ENCODE peak calls at places on chromosomes 16 and 17, in five cellular contexts. F is hypothalamus; S is activated CD8-positive, alpha-beta T cell treated with anti-CD3 and anti-CD28 coated beads for 36 hours; C is stimulated activated CD8-positive, alpha-beta memory T cell treated with anti-CD3 and anti-CD28 coated beads, Interleukin-4, amount 100 ng/mL, for 24 hours; B is body of pancreas. P is an unnamed sample.

GRCh38 chr17:47693667-47694017 is 319 bp upstream of the TBKBP1 start:
- DNase-seq in F (no peak), S (peak; percentile 43), C (no peak), B (no peak), P (no peak)

GRCh38 chr16:9311303-9311954 is 220.0 kb downstream of the HAPSTR1 start:
- DNase-seq in F (peak; percentile 29), S (no peak), C (no peak), B (peak; percentile 30), P (peak; percentile 43)

GRCh38 chr17:31459716-31460115 is 68.2 kb downstream of the RAB11FIP4 start:
- DNase-seq in F (no peak), S (no peak), C (no peak), B (no peak), P (no peak)

GRCh38 chr17:19590912-19591551 is 57.4 kb downstream of the SLC47A1 start:
- DNase-seq in F (no peak), S (no peak), C (no peak), B (no peak), P (no peak)

GRCh38 chr16:75458029-75458428 is 6.5 kb downstream of the TMEM170A start:
- DNase-seq in F (no peak), S (no peak), C (no peak), B (no peak), P (no peak)

GRCh38 chr17:55607736-55608341 is 96.6 kb upstream of the SMIM36 start:
- DNase-seq in F (no peak), S (no peak), C (no peak), B (peak; percentile 57), P (no peak)

GRCh38 chr17:33684714-33685113 is 391.6 kb upstream of the ASIC2 start:
- DNase-seq in F (no peak), S (no peak), C (no peak), B (no peak), P (no peak)

GRCh38 chr17:49853470-49854015 is 5.7 kb upstream of the TAC4 start:
- DNase-seq in F (no peak), S (no peak), C (no peak), B (no peak), P (no peak)

GRCh38 chr16:23466162-23466885 is 13.3 kb upstream of the COG7 start:
- DNase-seq in F (no peak), S (no peak), C (no peak), B (no peak), P (no peak)

GRCh38 chr17:43011728-43012472 is 5.3 kb downstream of the IFI35 start:
- DNase-seq in F (no peak), S (no peak), C (no peak), B (no peak), P (no peak)

P was measured in NK-92 treated with Interleukin-12 subunit alpha and Interleukin-12 subunit beta, amount 100 ng/mL, for 24 hours.